ENCODE peak calls at places on chromosome 19, in seven cellular contexts. Z is BJ, A is WERI-Rb-1, P is GM20000, V is GM12878, O is fibroblast of the aortic adventitia, I is cardiac fibroblast. G is an unnamed sample.

GRCh38 chr19:49689133-49690072 is at the start of gene ADM5:
- DNase-seq in Z (no peak), O (no peak), P (no peak), I (no peak), A (peak), V (no peak), G (peak)

GRCh38 chr19:11570039-11570462 is 7.4 kb downstream of the ACP5 start:
- DNase-seq in O (no peak), P (no peak), Z (no peak), I (no peak), V (no peak), A (no peak), G (no peak)

GRCh38 chr19:18278521-18279265 is 2.7 kb downstream of the JUND start:
- DNase-seq in A (peak), P (no peak), I (peak), Z (no peak), O (peak), V (no peak), G (no peak)

GRCh38 chr19:14147797-14148605 is 11.6 kb upstream of the ASF1B start:
- DNase-seq in Z (no peak), O (peak), I (peak), V (no peak), P (peak), A (peak), G (peak)

GRCh38 chr19:1422360-1422759 is 15.0 kb downstream of the DAZAP1 start:
- DNase-seq in A (no peak), V (no peak), I (no peak), Z (no peak), P (no peak), O (no peak), G (no peak)

GRCh38 chr19:29259867-29260281 is 46.9 kb upstream of the UQCRFS1 start:
- DNase-seq in O (no peak), V (no peak), I (no peak), P (no peak), A (no peak), Z (no peak), G (no peak)

GRCh38 chr19:2923510-2923909 is 21.3 kb downstream of the ZNF77 start:
- DNase-seq in O (peak), P (no peak), I (peak), A (no peak), Z (peak), V (no peak), G (no peak)

GRCh38 chr19:11261902-11262839 is at the start of gene DOCK6:
- DNase-seq in P (peak), V (no peak), Z (no peak), I (peak), A (peak), O (no peak), G (no peak)

GRCh38 chr19:42401365-42402303 is 11.5 kb upstream of the CNFN start:
- DNase-seq in I (peak), A (peak), O (peak), P (peak), V (no peak), Z (no peak), G (peak)

GRCh38 chr19:34838753-34839431 is 65.9 kb upstream of the ZNF599 start:
- DNase-seq in Z (no peak), I (peak), P (no peak), O (peak), A (peak), V (no peak), G (no peak)

GRCh38 chr19:14408641-14409120 is 10.5 kb downstream of the DDX39A start:
- DNase-seq in O (peak), I (peak), Z (no peak), P (no peak), A (no peak), V (no peak), G (no peak)

GRCh38 chr19:39316627-39317321 is 3.9 kb downstream of the LRFN1 start:
- DNase-seq in A (no peak), O (no peak), Z (no peak), P (no peak), V (no peak), I (no peak), G (no peak)

GRCh38 chr19:2528543-2529173 is 52.7 kb downstream of the GADD45B start:
- DNase-seq in A (no peak), Z (no peak), I (peak), P (no peak), V (no peak), O (no peak), G (no peak)

GRCh38 chr19:11673608-11674041 is 65.1 kb downstream of the ZNF823 start:
- DNase-seq in Z (no peak), I (peak), P (peak), A (peak), V (no peak), O (peak), G (peak)

GRCh38 chr19:12952488-12953455 is 4.3 kb downstream of the GADD45GIP1 start:
- DNase-seq in Z (no peak), O (peak), A (peak), P (no peak), I (peak), V (no peak), G (no peak)

GRCh38 chr19:38831142-38831605 is 420 bp downstream of the ECH1 start:
- DNase-seq in O (peak), A (peak), V (no peak), Z (peak), P (peak), I (peak), G (no peak)

GRCh38 chr19:3096267-3096901 is 2.2 kb downstream of the GNA11 start:
- DNase-seq in A (no peak), I (no peak), P (no peak), Z (no peak), O (no peak), V (no peak), G (peak)

GRCh38 chr19:48501961-48502719 is 9.5 kb downstream of the LMTK3 start:
- DNase-seq in V (peak), O (no peak), Z (no peak), I (peak), P (peak), A (peak), G (no peak)

GRCh38 chr19:12833747-12834417 is 497 bp downstream of the RTBDN start:
- DNase-seq in A (peak), V (no peak), I (no peak), Z (no peak), P (peak), O (no peak), G (peak)

GRCh38 chr19:2358548-2359173 is 1.4 kb upstream of the TMPRSS9 start:
- DNase-seq in Z (no peak), P (no peak), O (no peak), I (no peak), A (no peak), V (no peak), G (no peak)

GRCh38 chr19:42028304-42029216 is 34.5 kb upstream of the ATP1A3 start:
- DNase-seq in P (no peak), V (no peak), I (no peak), A (peak), O (no peak), Z (no peak), G (no peak)

GRCh38 chr19:23420824-23421223 is 25.6 kb upstream of the ZNF91 start:
- DNase-seq in Z (no peak), I (no peak), P (no peak), V (no peak), A (no peak), O (no peak), G (no peak)

GRCh38 chr19:40831502-40832430 is 18.5 kb downstream of the CYP2A6 start:
- DNase-seq in I (peak), A (no peak), Z (peak), V (no peak), O (peak), P (no peak), G (no peak)

GRCh38 chr19:29904017-29904416 is 38.0 kb upstream of the URI1 start:
- DNase-seq in P (no peak), Z (no peak), O (no peak), V (no peak), A (no peak), I (no peak), G (no peak)

GRCh38 chr19:29211562-29212416 is 1.2 kb downstream of the UQCRFS1 start:
- DNase-seq in O (peak), Z (no peak), A (peak), P (peak), I (peak), V (no peak), G (no peak)

GRCh38 chr19:33175886-33176669 is 18.1 kb upstream of the LRP3 start:
- DNase-seq in V (no peak), Z (no peak), A (peak), P (peak), I (no peak), O (peak), G (no peak)

GRCh38 chr19:6519289-6519688 is 11.5 kb upstream of the TNFSF9 start:
- DNase-seq in A (no peak), I (peak), Z (peak), O (peak), V (no peak), P (no peak), G (no peak)

GRCh38 chr19:56765107-56765506 is 75.4 kb downstream of the PEG3 start:
- DNase-seq in O (no peak), V (no peak), Z (no peak), P (no peak), A (peak), I (peak), G (peak)

GRCh38 chr19:17517898-17518297 is 6.4 kb downstream of the PGLS start:
- DNase-seq in Z (no peak), I (no peak), P (no peak), O (no peak), V (no peak), A (no peak), G (no peak)

GRCh38 chr19:41193420-41194156 is 569 bp downstream of the CYP2S1 start:
- DNase-seq in P (no peak), A (no peak), Z (no peak), O (no peak), I (no peak), V (no peak), G (no peak)

GRCh38 chr19:58385313-58386165 is 1.5 kb upstream of the RPS5 start:
- DNase-seq in P (no peak), V (no peak), O (no peak), A (no peak), Z (no peak), I (no peak), G (no peak)

GRCh38 chr19:956747-957451 is 27.2 kb upstream of the WDR18 start:
- DNase-seq in P (no peak), A (no peak), I (no peak), V (no peak), O (no peak), Z (no peak), G (no peak)

GRCh38 chr19:1068111-1069001 is 1.4 kb downstream of the ARHGAP45 start:
- DNase-seq in O (no peak), P (peak), I (no peak), A (no peak), Z (no peak), V (no peak), G (no peak)

GRCh38 chr19:10478903-10479384 is 24.2 kb downstream of the KEAP1 start:
- DNase-seq in I (peak), P (peak), A (peak), V (no peak), Z (peak), O (peak), G (no peak)

GRCh38 chr19:46052896-46053295 is 12.1 kb upstream of the IGFL4 start:
- DNase-seq in I (no peak), V (no peak), A (no peak), Z (no peak), P (no peak), O (no peak), G (no peak)

GRCh38 chr19:46049597-46049996 is 8.8 kb upstream of the IGFL4 start:
- DNase-seq in P (no peak), O (no peak), A (no peak), I (no peak), V (no peak), Z (no peak), G (no peak)
- TF ChIP-seq CTCF in P (no peak), O (no peak), A (no peak), I (no peak), V (peak), Z (no peak), G (no peak)

GRCh38 chr19:4278460-4278901 is 585 bp upstream of the SHD start:
- DNase-seq in Z (no peak), A (peak), V (no peak), P (no peak), I (no peak), O (no peak), G (no peak)
- TF ChIP-seq CTCF in Z (no peak), A (peak), V (no peak), P (no peak), I (no peak), O (no peak), G (no peak)

DNA sequence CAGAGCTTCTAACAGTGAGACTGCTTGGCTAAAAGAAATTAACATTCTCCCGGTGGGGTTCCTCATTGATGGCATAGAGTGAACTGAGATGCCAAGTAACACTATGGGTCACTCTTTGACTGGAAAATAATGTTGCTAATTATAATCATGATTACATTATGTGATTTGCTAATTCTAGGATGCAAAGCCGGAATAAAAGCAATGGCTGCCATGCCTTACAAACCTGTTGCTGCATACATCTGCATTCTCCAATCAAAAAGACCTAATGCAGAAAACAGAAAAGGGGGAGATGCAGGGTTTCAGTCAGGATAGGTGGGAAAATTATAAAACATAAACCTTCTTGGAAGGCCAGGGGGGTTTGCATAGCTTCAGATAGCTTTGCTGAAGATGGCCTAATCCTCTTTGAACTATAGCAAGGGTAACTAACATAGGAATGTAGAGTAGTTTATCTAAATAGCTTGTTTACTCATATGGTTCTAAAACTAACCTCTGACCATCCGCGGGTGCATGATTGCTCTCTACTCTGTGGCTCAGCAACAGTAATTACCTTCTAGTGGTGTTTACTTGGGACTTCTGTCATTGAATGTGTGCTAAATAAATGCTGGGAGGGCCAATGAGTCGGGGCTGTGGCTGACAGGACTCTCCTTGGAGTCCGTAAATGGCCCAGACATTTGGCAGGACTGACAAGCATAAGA is 1462.1 kb downstream of the UQCRFS1 start:
- DNase-seq in O (no peak), Z (no peak), V (no peak), I (no peak), A (no peak), P (no peak), G (no peak)
- TF ChIP-seq CTCF in O (no peak), Z (no peak), V (no peak), I (no peak), A (no peak), P (no peak), G (no peak)

DNA sequence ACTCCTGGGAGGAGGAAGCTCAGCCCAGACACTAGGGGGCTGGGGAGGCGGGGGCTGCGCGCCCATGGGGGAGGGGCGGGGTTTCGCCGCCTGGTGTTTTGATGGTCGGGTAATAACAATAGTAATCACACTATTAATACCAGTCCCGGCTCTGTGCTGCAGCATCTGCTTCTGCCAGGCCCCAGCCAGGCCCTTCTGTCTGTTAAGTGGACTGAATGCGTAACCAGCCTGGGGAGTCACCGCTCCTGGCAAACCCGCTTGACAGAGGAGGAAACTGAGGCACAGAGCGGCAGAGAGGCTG is 8.7 kb downstream of the NPAS1 start:
- DNase-seq in A (peak), I (no peak), P (no peak), V (no peak), O (no peak), Z (no peak), G (peak)
- TF ChIP-seq CTCF in A (no peak), I (no peak), P (no peak), V (no peak), O (no peak), Z (peak), G (no peak)